ENCODE peak calls at places on chromosomes 16 and 17, in ten cellular contexts. E, I, X, T, G, Y, M, K, S and N are unnamed samples.

GRCh38 chr16:87882436-87883019 is 13.2 kb upstream of the SLC7A5 start:
- DNase-seq in K (no peak), X (no peak), S (no peak), T (no peak), E (no peak), G (no peak), Y (no peak), I (no peak), M (no peak), N (no peak)

GRCh38 chr17:76152580-76152979 is 11.5 kb upstream of the FOXJ1 start:
- DNase-seq in I (no peak), X (no peak), T (no peak), M (no peak), E (no peak), S (no peak), K (no peak), G (no peak), Y (no peak), N (no peak)

GRCh38 chr17:7220593-7221280 is 999 bp downstream of the ACADVL start:
- DNase-seq in Y (peak), S (peak), I (no peak), K (peak), M (no peak), G (no peak), T (no peak), E (peak), X (peak), N (no peak)

GRCh38 chr17:51118330-51119195 is 2.1 kb downstream of the SPAG9 start:
- DNase-seq in E (peak), Y (peak), X (no peak), I (no peak), M (no peak), S (peak), G (peak), K (peak), T (no peak), N (no peak)

GRCh38 chr17:1852327-1852726 is 22.5 kb downstream of the RPA1 start:
- DNase-seq in X (no peak), G (no peak), E (no peak), T (no peak), Y (no peak), M (no peak), I (no peak), S (no peak), K (no peak), N (no peak)

GRCh38 chr17:63406689-63407330 is 39.3 kb downstream of the CYB561 start:
- DNase-seq in S (no peak), M (no peak), K (peak), E (peak), Y (peak), I (peak), G (no peak), T (peak), X (peak), N (peak)

GRCh38 chr17:1559743-1560581 is 2.6 kb downstream of the PITPNA start:
- DNase-seq in K (no peak), T (no peak), E (peak), S (no peak), G (no peak), M (no peak), I (no peak), X (no peak), Y (no peak), N (no peak)

GRCh38 chr16:69406780-69407331 is 17.6 kb upstream of the CYB5B start:
- DNase-seq in Y (no peak), S (no peak), M (no peak), T (no peak), G (no peak), X (no peak), E (no peak), K (no peak), I (no peak), N (no peak)

GRCh38 chr17:76534831-76535732 is 2.4 kb downstream of the CYGB start:
- DNase-seq in X (no peak), S (peak), E (no peak), T (no peak), Y (no peak), K (no peak), I (no peak), M (peak), G (no peak), N (no peak)

GRCh38 chr17:69088643-69089200 is 28.0 kb upstream of the ABCA9 start:
- DNase-seq in G (no peak), X (no peak), E (no peak), T (no peak), K (no peak), Y (no peak), M (no peak), I (no peak), S (no peak), N (no peak)

GRCh38 chr16:50301626-50302471 is 35.5 kb downstream of the ADCY7 start:
- DNase-seq in X (peak), M (peak), K (no peak), I (peak), T (no peak), G (peak), Y (no peak), E (peak), S (peak), N (peak)

GRCh38 chr17:31726980-31727427 is 132.0 kb downstream of the COPRS start:
- DNase-seq in X (no peak), S (no peak), K (peak), T (no peak), I (no peak), E (no peak), Y (no peak), G (no peak), M (no peak), N (no peak)

GRCh38 chr17:60573139-60573975 is 26.6 kb upstream of the PPM1D start:
- DNase-seq in M (no peak), G (no peak), X (no peak), S (no peak), E (no peak), Y (no peak), K (no peak), I (peak), T (no peak), N (no peak)

GRCh38 chr17:9080296-9080914 is 59.1 kb downstream of the NTN1 start:
- DNase-seq in T (no peak), M (no peak), X (peak), E (no peak), S (no peak), I (no peak), K (no peak), Y (no peak), G (no peak), N (no peak)

GRCh38 chr16:85783441-85783840 is 15.9 kb downstream of the EMC8 start:
- DNase-seq in X (no peak), K (no peak), E (no peak), I (no peak), Y (no peak), T (no peak), S (no peak), M (no peak), G (no peak), N (no peak)

GRCh38 chr16:1458336-1458976 is 14.1 kb upstream of the CCDC154 start:
- DNase-seq in K (no peak), Y (no peak), I (no peak), M (peak), S (no peak), G (no peak), X (no peak), E (no peak), T (no peak), N (peak)

GRCh38 chr16:51701025-51701424 is 550.0 kb upstream of the SALL1 start:
- DNase-seq in G (no peak), X (no peak), T (no peak), I (no peak), M (no peak), E (no peak), K (no peak), Y (no peak), S (no peak), N (no peak)

GRCh38 chr17:81659038-81659437 is 2.7 kb upstream of the PDE6G start:
- DNase-seq in K (no peak), G (no peak), E (no peak), I (no peak), M (no peak), S (no peak), T (no peak), Y (no peak), X (no peak), N (no peak)

GRCh38 chr17:42088736-42089135 is 9.5 kb downstream of the ZNF385C start:
- DNase-seq in E (no peak), X (no peak), M (no peak), S (no peak), I (no peak), T (no peak), Y (no peak), G (no peak), K (no peak), N (no peak)

GRCh38 chr17:35917519-35918213 is 12.9 kb downstream of the RDM1 start:
- DNase-seq in E (no peak), K (no peak), M (no peak), T (no peak), X (no peak), Y (no peak), I (no peak), G (no peak), S (no peak), N (no peak)

GRCh38 chr17:66214893-66215528 is 14.2 kb downstream of the APOH start:
- DNase-seq in G (no peak), X (no peak), T (no peak), M (no peak), E (no peak), K (no peak), I (no peak), Y (no peak), S (no peak), N (no peak)

GRCh38 chr17:3798273-3799180 is 2.5 kb downstream of the ITGAE start:
- DNase-seq in M (no peak), Y (no peak), E (no peak), S (no peak), X (no peak), I (no peak), K (peak), G (peak), T (no peak), N (no peak)

GRCh38 chr17:82412535-82413520 is 5.3 kb upstream of the HEXD start:
- DNase-seq in E (no peak), G (no peak), Y (no peak), K (no peak), I (no peak), M (peak), T (no peak), S (no peak), X (no peak), N (no peak)

GRCh38 chr16:64051826-64052225 is 1070.0 kb downstream of the CDH11 start:
- DNase-seq in T (peak), X (no peak), S (no peak), M (no peak), Y (no peak), E (no peak), K (peak), G (no peak), I (no peak), N (no peak)

GRCh38 chr16:77064037-77064436 is 127.0 kb upstream of the MON1B start:
- DNase-seq in S (no peak), Y (no peak), K (no peak), I (no peak), T (no peak), E (no peak), X (no peak), G (no peak), M (no peak), N (no peak)

GRCh38 chr17:68298601-68299000 is 7.3 kb downstream of the ARSG start:
- DNase-seq in Y (no peak), M (no peak), E (no peak), K (no peak), G (no peak), X (no peak), T (no peak), S (no peak), I (no peak), N (no peak)

GRCh38 chr17:78137392-78138203 is 7.0 kb downstream of the TMC8 start:
- DNase-seq in M (peak), S (no peak), E (no peak), I (no peak), Y (no peak), X (peak), K (no peak), G (no peak), T (no peak), N (no peak)

GRCh38 chr17:1878419-1879121 is 48.8 kb downstream of the RPA1 start:
- DNase-seq in M (no peak), I (no peak), K (peak), Y (no peak), E (no peak), S (no peak), X (no peak), T (no peak), G (no peak), N (no peak)

GRCh38 chr17:64773836-64774761 is 112.0 kb upstream of the SMURF2 start:
- DNase-seq in X (no peak), Y (peak), K (peak), T (no peak), G (no peak), I (no peak), M (peak), S (no peak), E (no peak), N (no peak)

GRCh38 chr17:43661699-43662431 is at the start of gene MEOX1:
- DNase-seq in X (no peak), M (no peak), G (no peak), T (no peak), I (no peak), Y (no peak), K (peak), E (no peak), S (peak), N (peak)

DNA sequence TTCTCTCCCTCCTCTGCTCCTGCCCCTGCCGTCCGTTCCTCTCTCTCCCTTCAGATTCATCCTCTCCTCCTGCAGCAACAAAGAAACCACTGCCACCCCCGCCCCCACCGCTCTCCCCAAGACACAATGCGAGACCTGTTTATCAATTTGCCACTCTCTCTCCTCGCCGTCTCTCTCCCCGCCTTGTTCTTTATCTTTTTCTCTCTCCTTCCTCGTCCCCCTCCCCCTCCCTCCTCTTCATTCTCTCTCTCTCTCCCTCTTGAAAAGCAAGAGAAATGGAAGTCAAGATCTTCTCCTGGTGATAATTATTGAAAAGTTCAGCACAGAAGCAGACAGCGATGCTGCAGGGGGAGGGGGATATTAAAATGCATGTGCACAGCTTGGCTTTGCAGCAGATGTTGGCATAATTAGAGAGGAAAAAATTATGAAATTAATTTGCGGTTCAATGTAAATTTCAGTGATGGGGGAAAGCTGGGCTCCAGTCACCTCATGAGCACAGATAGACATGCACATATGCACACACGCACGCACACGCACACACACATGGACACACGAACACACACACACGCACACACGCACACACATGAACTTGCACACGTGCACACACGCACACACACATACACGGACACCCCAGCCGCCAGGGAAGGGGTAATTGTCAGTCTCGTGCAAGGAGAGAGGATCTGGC is 58.1 kb upstream of the CBFA2T3 start:
- DNase-seq in M (no peak), I (no peak), S (no peak), G (no peak), X (peak), K (no peak), T (no peak), Y (no peak), E (no peak), N (no peak)
- H3K4me3 ChIP-seq in M (no peak), I (no peak), S (no peak), G (no peak), X (no peak), K (no peak), T (peak), Y (no peak), E (no peak), N (no peak)

GRCh38 chr17:74850914-74851313 is 8.8 kb downstream of the GRIN2C start:
- DNase-seq in S (no peak), Y (no peak), G (no peak), I (no peak), K (no peak), T (no peak), E (no peak), X (no peak), M (no peak), N (no peak)

GRCh38 chr17:74853048-74853397 is 6.7 kb downstream of the GRIN2C start:
- DNase-seq in K (no peak), I (no peak), M (no peak), G (no peak), S (no peak), Y (no peak), X (no peak), E (no peak), T (no peak), N (no peak)

GRCh38 chr17:74853669-74854068 is 6.0 kb downstream of the GRIN2C start:
- DNase-seq in E (no peak), S (no peak), K (no peak), T (no peak), M (no peak), I (no peak), Y (no peak), X (no peak), G (no peak), N (no peak)

GRCh38 chr17:74851612-74852236 is 8.0 kb downstream of the GRIN2C start:
- DNase-seq in E (no peak), I (no peak), S (no peak), M (no peak), K (no peak), X (no peak), Y (no peak), G (no peak), T (no peak), N (no peak)

DNA sequence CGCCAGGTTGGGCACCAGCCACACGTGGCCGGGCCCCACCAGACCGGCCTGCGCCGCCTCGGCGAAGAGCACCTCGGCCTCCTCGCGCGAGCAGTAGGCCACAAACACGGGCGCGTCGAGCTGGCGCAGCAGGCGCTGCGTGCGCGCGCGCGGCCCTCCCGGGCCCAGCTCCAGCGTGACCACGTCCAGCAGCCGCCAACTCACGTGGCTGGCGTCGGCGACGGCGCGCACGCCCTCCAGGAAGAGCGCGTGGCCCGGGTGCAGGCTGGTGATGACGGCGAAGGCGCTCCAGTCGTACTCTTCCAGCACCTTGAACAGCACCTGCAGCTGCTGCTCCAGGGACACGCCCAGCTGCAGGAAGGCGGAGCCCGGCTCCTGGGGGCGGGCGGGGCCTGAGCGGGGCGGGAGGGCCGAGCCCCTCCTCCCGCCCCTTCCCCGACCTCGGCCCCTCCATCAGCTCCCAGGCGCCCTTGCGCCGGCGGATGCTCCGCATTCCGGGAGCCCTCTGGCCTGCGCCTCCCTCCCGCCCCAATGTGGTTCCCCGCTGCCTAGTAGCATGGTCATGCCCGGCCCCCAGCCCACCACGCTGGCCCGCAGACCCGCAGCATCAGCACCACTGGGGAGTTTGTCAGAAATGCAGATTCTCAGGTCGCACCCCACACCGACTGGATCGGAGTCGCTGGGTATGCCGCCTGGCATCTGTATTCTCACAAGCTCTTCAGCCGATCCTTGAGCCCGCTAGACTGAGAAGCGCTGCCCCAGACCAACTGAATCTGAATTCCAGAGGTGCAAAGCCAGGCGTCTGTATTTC is 7.2 kb downstream of the GRIN2C start:
- DNase-seq in K (no peak), G (no peak), M (no peak), I (no peak), S (no peak), T (peak), E (no peak), Y (no peak), X (peak), N (no peak)
- H3K4me3 ChIP-seq in K (no peak), G (no peak), M (no peak), I (peak), S (no peak), T (peak), E (no peak), Y (no peak), X (peak), N (peak)

GRCh38 chr17:72426948-72427760 is 306.3 kb downstream of the SOX9 start:
- DNase-seq in T (no peak), I (no peak), G (no peak), S (no peak), K (no peak), E (no peak), Y (peak), M (no peak), X (no peak), N (no peak)

GRCh38 chr17:72425133-72425795 is 304.4 kb downstream of the SOX9 start:
- DNase-seq in E (no peak), X (no peak), G (no peak), M (no peak), S (no peak), K (no peak), Y (no peak), I (no peak), T (no peak), N (no peak)

GRCh38 chr17:72424505-72425117 is 303.8 kb downstream of the SOX9 start:
- DNase-seq in Y (no peak), K (no peak), X (no peak), T (no peak), M (no peak), G (no peak), S (no peak), I (no peak), E (no peak), N (no peak)

GRCh38 chr17:72426321-72426720 is 305.5 kb downstream of the SOX9 start:
- DNase-seq in I (no peak), Y (no peak), S (no peak), M (no peak), E (no peak), K (no peak), X (no peak), T (no peak), G (no peak), N (no peak)

DNA sequence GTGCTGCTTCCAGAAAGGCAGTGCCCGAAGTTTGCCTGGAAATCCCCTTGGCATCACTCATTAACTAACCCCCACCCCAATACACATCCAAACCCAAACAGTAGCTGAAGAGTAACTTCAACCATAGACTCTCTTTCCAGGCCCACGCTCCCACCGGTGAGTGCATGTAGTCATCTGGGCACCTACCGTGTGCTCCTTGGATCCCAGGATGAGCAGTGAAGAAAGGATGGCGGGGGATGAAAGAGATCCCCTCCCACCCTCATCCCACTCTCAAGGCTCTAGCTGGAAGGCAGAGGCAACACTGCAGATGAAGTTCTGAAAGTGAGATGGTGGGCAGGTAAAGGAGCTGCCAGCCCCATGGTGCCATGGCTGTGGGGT is 305.0 kb downstream of the SOX9 start:
- DNase-seq in Y (no peak), I (no peak), M (no peak), X (no peak), T (no peak), S (no peak), G (no peak), K (no peak), E (no peak), N (no peak)
- H3K4me3 ChIP-seq in Y (no peak), I (no peak), M (no peak), X (no peak), T (no peak), S (no peak), G (no peak), K (no peak), E (no peak), N (no peak)

DNA sequence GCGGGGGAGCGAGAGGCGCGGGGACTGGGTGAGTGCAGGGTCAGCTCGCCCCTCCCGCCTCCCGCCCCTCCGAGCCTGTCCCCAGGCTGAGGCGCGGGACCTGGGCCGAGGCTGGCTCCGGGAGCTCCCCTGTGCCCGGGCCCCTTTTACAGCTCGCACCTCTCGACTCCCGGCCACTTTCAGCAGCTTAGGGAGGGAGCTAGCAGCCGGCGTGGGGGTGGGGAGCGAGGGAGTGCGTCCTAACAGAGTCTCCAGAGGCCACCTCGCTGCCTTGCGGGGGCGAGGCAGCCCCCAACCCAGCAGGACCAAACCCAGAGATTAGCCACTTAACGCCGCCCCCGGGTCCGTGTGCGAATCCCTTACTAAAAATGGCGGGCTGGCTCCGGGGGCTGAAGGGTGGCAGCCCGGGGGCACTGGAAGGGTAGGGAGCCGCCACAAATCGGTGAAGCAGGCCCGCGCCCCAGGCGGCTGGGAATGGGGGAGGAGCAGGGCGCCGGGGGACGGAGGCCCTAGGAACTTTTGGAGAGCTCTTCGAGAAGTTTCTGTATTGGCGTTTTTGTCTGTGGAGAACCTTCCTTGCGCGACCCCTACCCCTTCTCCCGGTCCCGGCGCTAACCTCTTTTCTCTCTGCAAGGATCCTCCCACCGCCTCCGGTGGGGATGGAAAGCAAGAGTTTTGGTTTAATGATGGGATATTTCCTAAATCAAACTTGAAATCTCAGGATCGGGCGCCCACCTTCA is 601 bp upstream of the IRX3 start:
- DNase-seq in I (no peak), M (peak), X (no peak), G (no peak), Y (no peak), S (no peak), K (no peak), E (peak), T (peak), N (no peak)
- H3K4me3 ChIP-seq in I (peak), M (peak), X (no peak), G (peak), Y (peak), S (peak), K (peak), E (peak), T (peak), N (peak)